ENCODE peak calls at places on chromosomes 12 and 14, in nine cellular contexts. U is psoas muscle, Y is esophagus squamous epithelium, K is GM12878, I is small intestine, C is DND-41, H is PC-9, G is suprapubic skin, A is neural progenitor cell. B is an unnamed sample.
A peak's percentile ranks its signal among the peaks of the same experiment; 100 is the strongest.

GRCh38 chr12:49875115-49875720 is 28.5 kb downstream of the FAIM2 start:
- DNase-seq in C (no peak), Y (no peak), G (no peak), H (no peak), K (no peak), U (no peak), A (no peak), I (no peak), B (no peak)

GRCh38 chr12:52091869-52092268 is 12.4 kb downstream of the SMIM41 start:
- DNase-seq in G (no peak), C (no peak), I (no peak), A (no peak), K (no peak), U (no peak), H (no peak), Y (no peak), B (no peak)

GRCh38 chr14:85441909-85442643 is 87.9 kb upstream of the FLRT2 start:
- DNase-seq in H (no peak), I (no peak), G (no peak), U (no peak), K (no peak), A (no peak), C (no peak), Y (no peak), B (no peak)

GRCh38 chr14:68669101-68669500 is 123.8 kb downstream of the ZFP36L1 start:
- DNase-seq in I (no peak), H (peak; percentile 95), A (no peak), G (no peak), Y (no peak), K (no peak), C (no peak), U (no peak), B (no peak)

GRCh38 chr14:98227000-98227726 is 1044.8 kb downstream of the BCL11B start:
- DNase-seq in U (no peak), K (peak; percentile 51), G (no peak), I (no peak), A (no peak), H (no peak), Y (no peak), C (no peak), B (no peak)

GRCh38 chr14:70638416-70638815 is 3.3 kb upstream of the TTC9 start:
- DNase-seq in G (no peak), A (no peak), I (no peak), C (no peak), Y (no peak), H (no peak), K (no peak), U (no peak), B (no peak)

GRCh38 chr14:92938235-92938875 is 15.4 kb downstream of the CHGA start:
- DNase-seq in C (no peak), U (peak; percentile 24), Y (no peak), A (no peak), H (no peak), I (no peak), K (no peak), G (no peak), B (peak; percentile 68)

GRCh38 chr14:57209561-57209960 is 59.1 kb downstream of the EXOC5 start:
- DNase-seq in I (no peak), A (no peak), H (peak; percentile 63), C (no peak), G (no peak), K (no peak), U (no peak), Y (no peak), B (no peak)

GRCh38 chr14:102955636-102956035 is 33.2 kb downstream of the AMN start:
- DNase-seq in G (no peak), H (no peak), I (no peak), A (no peak), C (no peak), K (no peak), U (no peak), Y (no peak), B (no peak)

GRCh38 chr14:102953100-102953499 is 30.6 kb downstream of the AMN start:
- DNase-seq in Y (no peak), G (no peak), A (no peak), I (no peak), U (no peak), H (no peak), C (no peak), K (no peak), B (no peak)

GRCh38 chr14:102951799-102952198 is 29.3 kb downstream of the AMN start:
- DNase-seq in K (no peak), H (no peak), U (no peak), I (no peak), A (no peak), G (no peak), Y (no peak), C (no peak), B (peak; percentile 81)

GRCh38 chr14:102952276-102952675 is 29.8 kb downstream of the AMN start:
- DNase-seq in C (no peak), K (no peak), Y (no peak), U (no peak), H (no peak), A (no peak), I (no peak), G (no peak), B (no peak)

GRCh38 chr14:102954081-102954789 is 31.8 kb downstream of the AMN start:
- DNase-seq in H (no peak), A (no peak), G (no peak), U (no peak), Y (no peak), K (no peak), I (no peak), C (no peak), B (no peak)
- H3K36me3 ChIP-seq in H (peaks cover 71% of the 10 kb centered on the region), A (no peaks in the 10 kb centered on the region), G (peaks cover 89% of the 10 kb centered on the region), U (peaks cover 3% of the 10 kb centered on the region), Y (peaks cover 27% of the 10 kb centered on the region), K (peaks cover 16% of the 10 kb centered on the region), I (peaks cover 15% of the 10 kb centered on the region), C (no peaks in the 10 kb centered on the region), B (peaks cover 33% of the 10 kb centered on the region)

GRCh38 chr14:95439881-95440280 is 76.6 kb downstream of the SYNE3 start:
- DNase-seq in H (no peak), Y (no peak), G (no peak), K (no peak), A (no peak), U (no peak), I (no peak), C (no peak), B (no peak)

GRCh38 chr14:95440496-95440895 is 76.0 kb downstream of the SYNE3 start:
- DNase-seq in U (no peak), Y (no peak), G (no peak), A (no peak), K (no peak), C (no peak), I (no peak), H (no peak), B (no peak)

GRCh38 chr14:95440951-95441350 is 75.5 kb downstream of the SYNE3 start:
- DNase-seq in C (no peak), I (no peak), U (no peak), Y (no peak), A (no peak), G (no peak), H (no peak), K (no peak), B (no peak)

GRCh38 chr14:95442633-95443021 is 73.8 kb downstream of the SYNE3 start:
- DNase-seq in U (peak; percentile 88), I (peak; percentile 87), C (peak; percentile 74), A (peak; percentile 87), H (peak; percentile 56), K (peak; percentile 28), Y (peak; percentile 9), G (peak; percentile 81), B (peak; percentile 90)

GRCh38 chr14:95442016-95442632 is 74.3 kb downstream of the SYNE3 start:
- DNase-seq in H (no peak), I (no peak), C (no peak), Y (no peak), A (no peak), G (no peak), K (no peak), U (no peak), B (no peak)
- H3K36me3 ChIP-seq in H (no peaks in the 10 kb centered on the region), I (no peaks in the 10 kb centered on the region), C (no peaks in the 10 kb centered on the region), Y (no peaks in the 10 kb centered on the region), A (no peaks in the 10 kb centered on the region), G (peaks cover 51% of the 10 kb centered on the region), K (peaks cover 7% of the 10 kb centered on the region), U (no peaks in the 10 kb centered on the region), B (peaks cover 30% of the 10 kb centered on the region)

GRCh38 chr12:2826721-2827515 is 7.9 kb downstream of the NRIP2 start:
- DNase-seq in A (peak; percentile 11), K (no peak), U (peak; percentile 42), G (no peak), Y (no peak), C (no peak), H (no peak), I (no peak), B (peak; percentile 59)
- H3K36me3 ChIP-seq in A (no peaks in the 10 kb centered on the region), K (peaks cover 5% of the 10 kb centered on the region), U (peaks cover 11% of the 10 kb centered on the region), G (peaks cover 100% of the 10 kb centered on the region), Y (peaks cover 30% of the 10 kb centered on the region), C (peaks cover 66% of the 10 kb centered on the region), H (no peaks in the 10 kb centered on the region), I (peaks cover 18% of the 10 kb centered on the region), B (peaks cover 36% of the 10 kb centered on the region)

GRCh38 chr12:121436706-121437105 is 36.8 kb downstream of the RNF34 start:
- DNase-seq in A (no peak), K (no peak), U (no peak), H (no peak), Y (no peak), G (no peak), I (no peak), C (no peak), B (no peak)

GRCh38 chr12:121430821-121431415 is 31.0 kb downstream of the RNF34 start:
- DNase-seq in C (no peak), H (no peak), I (no peak), U (no peak), A (no peak), G (no peak), Y (no peak), K (no peak), B (no peak)

GRCh38 chr12:121438207-121438606 is 38.3 kb downstream of the RNF34 start:
- DNase-seq in H (no peak), K (no peak), Y (no peak), I (no peak), U (no peak), A (no peak), C (no peak), G (no peak), B (no peak)

GRCh38 chr12:121428883-121429282 is 29.0 kb downstream of the RNF34 start:
- DNase-seq in H (no peak), I (no peak), U (no peak), Y (no peak), K (no peak), C (no peak), G (no peak), A (no peak), B (no peak)

DNA sequence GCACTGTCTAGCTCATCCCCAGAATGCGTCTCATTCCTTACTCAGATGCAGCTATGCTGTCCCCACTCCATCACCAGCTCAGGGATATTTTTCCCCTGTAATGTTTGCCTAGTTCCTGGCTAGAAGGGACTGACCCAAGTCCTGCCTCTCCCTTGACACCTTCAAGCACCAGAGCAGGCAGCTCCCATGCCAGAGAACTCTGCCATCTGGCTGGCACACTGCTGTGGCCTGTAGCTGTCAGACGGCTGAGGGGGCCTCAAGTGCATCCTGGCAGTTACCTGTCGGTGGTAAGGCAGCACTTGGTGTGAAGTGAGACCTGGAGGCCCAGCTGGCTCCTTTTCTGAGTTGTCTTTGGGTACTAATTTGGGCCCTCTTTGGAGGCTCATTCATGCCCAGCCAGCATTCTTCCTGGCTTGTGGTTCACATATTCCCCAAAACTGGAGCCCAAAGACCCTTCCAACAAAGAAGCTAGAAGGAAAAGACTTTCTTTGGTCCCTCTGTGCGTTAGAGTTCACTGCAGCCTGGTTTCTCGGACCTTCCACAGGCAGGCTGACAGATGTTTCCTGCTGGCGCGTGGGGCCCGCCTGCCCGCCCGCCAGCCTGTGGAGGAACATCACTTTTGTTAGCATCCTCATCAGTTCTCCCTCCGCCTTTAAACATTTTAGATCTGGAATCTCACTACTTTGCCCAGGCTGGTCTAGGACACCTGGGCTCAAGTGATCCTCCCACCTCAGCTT is 33.0 kb downstream of the RNF34 start:
- DNase-seq in U (no peak), A (no peak), G (no peak), H (no peak), I (no peak), C (no peak), K (no peak), Y (no peak), B (no peak)
- H3K36me3 ChIP-seq in U (peaks cover 6% of the 10 kb centered on the region), A (peaks cover 33% of the 10 kb centered on the region), G (peaks cover 68% of the 10 kb centered on the region), H (peaks cover 18% of the 10 kb centered on the region), I (peaks cover 16% of the 10 kb centered on the region), C (peaks cover 97% of the 10 kb centered on the region), K (peaks cover 29% of the 10 kb centered on the region), Y (peaks cover 16% of the 10 kb centered on the region), B (peaks cover 71% of the 10 kb centered on the region)

B was measured in SJCRH30.